ENCODE peak calls at places on chromosomes 6 and 20, in nine cellular contexts. One of them, this sample, is unnamed.

GRCh38 chr6:148501178-148501590 is 158.5 kb downstream of the SASH1 start:
- DNase-seq in tibial nerve: peak
- DNase-seq in lower leg skin: peak
- DNase-seq in A549: peak
- DNase-seq in psoas muscle: peak
- DNase-seq in MM.1S: no peak
- DNase-seq in IMR-90: peak
- DNase-seq in AG04450: no peak
- DNase-seq in foreskin fibroblast: peak
- DNase-seq in this sample: peak

GRCh38 chr6:10510592-10511367 is 10.4 kb upstream of the GCNT2 start:
- DNase-seq in tibial nerve: no peak
- DNase-seq in lower leg skin: peak
- DNase-seq in A549: peak
- DNase-seq in psoas muscle: peak
- DNase-seq in MM.1S: peak
- DNase-seq in IMR-90: peak
- DNase-seq in AG04450: no peak
- DNase-seq in foreskin fibroblast: peak
- DNase-seq in this sample: peak

GRCh38 chr6:157317129-157317814 is 6.0 kb downstream of the TMEM242 start:
- DNase-seq in tibial nerve: peak
- DNase-seq in lower leg skin: peak
- DNase-seq in A549: peak
- DNase-seq in psoas muscle: peak
- DNase-seq in MM.1S: no peak
- DNase-seq in IMR-90: peak
- DNase-seq in AG04450: peak
- DNase-seq in foreskin fibroblast: peak
- DNase-seq in this sample: peak

GRCh38 chr20:56343861-56344381 is 14.9 kb upstream of the FAM210B start:
- DNase-seq in tibial nerve: no peak
- DNase-seq in lower leg skin: no peak
- DNase-seq in A549: peak
- DNase-seq in psoas muscle: peak
- DNase-seq in MM.1S: peak
- DNase-seq in IMR-90: peak
- DNase-seq in AG04450: no peak
- DNase-seq in foreskin fibroblast: no peak
- DNase-seq in this sample: no peak

GRCh38 chr6:116450769-116451740 is 10.1 kb upstream of the CALHM6 start:
- DNase-seq in tibial nerve: no peak
- DNase-seq in lower leg skin: no peak
- DNase-seq in A549: no peak
- DNase-seq in psoas muscle: no peak
- DNase-seq in MM.1S: no peak
- DNase-seq in IMR-90: no peak
- DNase-seq in AG04450: no peak
- DNase-seq in foreskin fibroblast: no peak
- DNase-seq in this sample: peak

GRCh38 chr6:156866181-156866862 is 89.1 kb downstream of the ARID1B start:
- DNase-seq in tibial nerve: no peak
- DNase-seq in lower leg skin: no peak
- DNase-seq in A549: peak
- DNase-seq in psoas muscle: no peak
- DNase-seq in MM.1S: peak
- DNase-seq in IMR-90: peak
- DNase-seq in AG04450: no peak
- DNase-seq in foreskin fibroblast: peak
- DNase-seq in this sample: peak

GRCh38 chr6:140082867-140083297 is 708.4 kb upstream of the CITED2 start:
- DNase-seq in tibial nerve: no peak
- DNase-seq in lower leg skin: no peak
- DNase-seq in A549: no peak
- DNase-seq in psoas muscle: no peak
- DNase-seq in MM.1S: no peak
- DNase-seq in IMR-90: peak
- DNase-seq in AG04450: no peak
- DNase-seq in foreskin fibroblast: peak
- DNase-seq in this sample: peak

GRCh38 chr6:71619836-71620235 is 266.5 kb upstream of the RIMS1 start:
- DNase-seq in tibial nerve: no peak
- DNase-seq in lower leg skin: no peak
- DNase-seq in A549: no peak
- DNase-seq in psoas muscle: no peak
- DNase-seq in MM.1S: no peak
- DNase-seq in IMR-90: no peak
- DNase-seq in AG04450: no peak
- DNase-seq in foreskin fibroblast: no peak
- DNase-seq in this sample: no peak

GRCh38 chr20:19254086-19254821 is 41.8 kb downstream of the SLC24A3 start:
- DNase-seq in tibial nerve: no peak
- DNase-seq in lower leg skin: no peak
- DNase-seq in A549: no peak
- DNase-seq in psoas muscle: no peak
- DNase-seq in MM.1S: no peak
- DNase-seq in IMR-90: no peak
- DNase-seq in AG04450: no peak
- DNase-seq in foreskin fibroblast: peak
- DNase-seq in this sample: peak

GRCh38 chr6:27213544-27214125 is 33.9 kb upstream of the PRSS16 start:
- DNase-seq in tibial nerve: no peak
- DNase-seq in lower leg skin: no peak
- DNase-seq in A549: peak
- DNase-seq in psoas muscle: no peak
- DNase-seq in MM.1S: no peak
- DNase-seq in IMR-90: peak
- DNase-seq in AG04450: no peak
- DNase-seq in foreskin fibroblast: no peak
- DNase-seq in this sample: peak

GRCh38 chr6:24355422-24355821 is 2.4 kb downstream of the DCDC2 start:
- DNase-seq in tibial nerve: no peak
- DNase-seq in lower leg skin: no peak
- DNase-seq in A549: no peak
- DNase-seq in psoas muscle: no peak
- DNase-seq in MM.1S: no peak
- DNase-seq in IMR-90: no peak
- DNase-seq in AG04450: no peak
- DNase-seq in foreskin fibroblast: no peak
- DNase-seq in this sample: peak

GRCh38 chr6:95087394-95088097 is 489.8 kb upstream of the MANEA start:
- DNase-seq in tibial nerve: no peak
- DNase-seq in lower leg skin: no peak
- DNase-seq in A549: no peak
- DNase-seq in psoas muscle: no peak
- DNase-seq in MM.1S: no peak
- DNase-seq in IMR-90: peak
- DNase-seq in AG04450: peak
- DNase-seq in foreskin fibroblast: peak
- DNase-seq in this sample: peak

GRCh38 chr6:16651871-16652270 is 109.4 kb downstream of the ATXN1 start:
- DNase-seq in tibial nerve: no peak
- DNase-seq in lower leg skin: no peak
- DNase-seq in A549: no peak
- DNase-seq in psoas muscle: no peak
- DNase-seq in MM.1S: no peak
- DNase-seq in IMR-90: no peak
- DNase-seq in AG04450: no peak
- DNase-seq in foreskin fibroblast: no peak
- DNase-seq in this sample: peak

GRCh38 chr20:64107736-64108457 is 532 bp upstream of the NPBWR2 start:
- DNase-seq in tibial nerve: no peak
- DNase-seq in lower leg skin: peak
- DNase-seq in A549: no peak
- DNase-seq in psoas muscle: no peak
- DNase-seq in MM.1S: no peak
- DNase-seq in IMR-90: no peak
- DNase-seq in AG04450: no peak
- DNase-seq in foreskin fibroblast: no peak
- DNase-seq in this sample: no peak

DNA sequence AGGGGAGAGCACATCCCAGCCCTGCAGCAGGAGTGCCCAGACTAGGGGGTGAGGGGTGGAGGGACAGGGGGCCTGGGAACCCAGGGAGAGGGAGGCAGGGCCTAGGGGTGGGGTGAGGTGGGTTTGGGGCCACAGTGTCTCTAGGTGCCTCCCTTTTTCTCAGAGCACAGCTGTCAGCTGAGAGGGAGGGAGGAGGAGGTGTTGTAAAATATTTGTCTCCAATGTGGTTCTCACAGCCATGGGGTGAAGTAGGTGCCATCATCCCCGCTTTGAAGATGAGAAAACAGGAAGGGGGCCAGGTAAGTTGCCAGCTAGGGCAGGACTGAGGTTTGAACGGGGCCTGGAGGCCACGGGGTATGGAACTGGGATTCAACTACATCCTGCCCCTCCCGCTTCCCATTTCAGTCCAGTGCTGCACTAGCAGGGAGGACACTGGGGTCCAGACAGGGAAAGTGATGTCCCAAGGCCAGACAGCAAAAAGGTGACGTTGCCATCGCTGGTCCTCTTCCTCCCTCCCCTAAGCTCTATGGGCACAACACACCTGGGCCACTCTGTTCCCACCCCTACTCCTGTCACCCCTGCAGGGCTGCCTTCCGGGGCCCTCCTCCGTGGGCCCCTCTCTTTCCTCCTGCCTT is 20.3 kb downstream of the PACSIN1 start:
- DNase-seq in tibial nerve: no peak
- DNase-seq in lower leg skin: no peak
- DNase-seq in A549: no peak
- DNase-seq in psoas muscle: no peak
- DNase-seq in MM.1S: no peak
- DNase-seq in IMR-90: no peak
- DNase-seq in AG04450: no peak
- DNase-seq in foreskin fibroblast: no peak
- DNase-seq in this sample: no peak
- H3K4me3 ChIP-seq in tibial nerve: no peak
- H3K4me3 ChIP-seq in lower leg skin: no peak
- H3K4me3 ChIP-seq in A549: no peak
- H3K4me3 ChIP-seq in psoas muscle: no peak
- H3K4me3 ChIP-seq in MM.1S: no peak
- H3K4me3 ChIP-seq in IMR-90: no peak
- H3K4me3 ChIP-seq in AG04450: no peak
- H3K4me3 ChIP-seq in foreskin fibroblast: no peak
- H3K4me3 ChIP-seq in this sample: no peak

GRCh38 chr6:138403324-138403800 is 661 bp upstream of the HEBP2 start:
- DNase-seq in tibial nerve: no peak
- DNase-seq in lower leg skin: peak
- DNase-seq in A549: peak
- DNase-seq in psoas muscle: peak
- DNase-seq in MM.1S: no peak
- DNase-seq in IMR-90: no peak
- DNase-seq in AG04450: no peak
- DNase-seq in foreskin fibroblast: no peak
- DNase-seq in this sample: no peak
- TF ChIP-seq CTCF in tibial nerve: peak
- TF ChIP-seq CTCF in lower leg skin: no peak
- TF ChIP-seq CTCF in A549: no peak
- TF ChIP-seq CTCF in psoas muscle: peak
- TF ChIP-seq CTCF in MM.1S: no peak
- TF ChIP-seq CTCF in IMR-90: peak
- TF ChIP-seq CTCF in AG04450: peak
- TF ChIP-seq CTCF in foreskin fibroblast: peak
- TF ChIP-seq CTCF in this sample: peak

GRCh38 chr6:7471171-7471570 is 70.3 kb upstream of the DSP start:
- DNase-seq in tibial nerve: no peak
- DNase-seq in lower leg skin: no peak
- DNase-seq in A549: no peak
- DNase-seq in psoas muscle: no peak
- DNase-seq in MM.1S: no peak
- DNase-seq in IMR-90: no peak
- DNase-seq in AG04450: no peak
- DNase-seq in foreskin fibroblast: no peak
- DNase-seq in this sample: no peak

GRCh38 chr6:7463785-7464184 is 74.2 kb downstream of the RIOK1 start:
- DNase-seq in tibial nerve: no peak
- DNase-seq in lower leg skin: no peak
- DNase-seq in A549: peak
- DNase-seq in psoas muscle: no peak
- DNase-seq in MM.1S: no peak
- DNase-seq in IMR-90: peak
- DNase-seq in AG04450: no peak
- DNase-seq in foreskin fibroblast: peak
- DNase-seq in this sample: peak

GRCh38 chr6:7467007-7467897 is 74.2 kb upstream of the DSP start:
- DNase-seq in tibial nerve: no peak
- DNase-seq in lower leg skin: no peak
- DNase-seq in A549: peak
- DNase-seq in psoas muscle: no peak
- DNase-seq in MM.1S: no peak
- DNase-seq in IMR-90: peak
- DNase-seq in AG04450: no peak
- DNase-seq in foreskin fibroblast: no peak
- DNase-seq in this sample: no peak

GRCh38 chr6:7469696-7470095 is 71.8 kb upstream of the DSP start:
- DNase-seq in tibial nerve: no peak
- DNase-seq in lower leg skin: no peak
- DNase-seq in A549: no peak
- DNase-seq in psoas muscle: no peak
- DNase-seq in MM.1S: no peak
- DNase-seq in IMR-90: peak
- DNase-seq in AG04450: no peak
- DNase-seq in foreskin fibroblast: no peak
- DNase-seq in this sample: no peak

DNA sequence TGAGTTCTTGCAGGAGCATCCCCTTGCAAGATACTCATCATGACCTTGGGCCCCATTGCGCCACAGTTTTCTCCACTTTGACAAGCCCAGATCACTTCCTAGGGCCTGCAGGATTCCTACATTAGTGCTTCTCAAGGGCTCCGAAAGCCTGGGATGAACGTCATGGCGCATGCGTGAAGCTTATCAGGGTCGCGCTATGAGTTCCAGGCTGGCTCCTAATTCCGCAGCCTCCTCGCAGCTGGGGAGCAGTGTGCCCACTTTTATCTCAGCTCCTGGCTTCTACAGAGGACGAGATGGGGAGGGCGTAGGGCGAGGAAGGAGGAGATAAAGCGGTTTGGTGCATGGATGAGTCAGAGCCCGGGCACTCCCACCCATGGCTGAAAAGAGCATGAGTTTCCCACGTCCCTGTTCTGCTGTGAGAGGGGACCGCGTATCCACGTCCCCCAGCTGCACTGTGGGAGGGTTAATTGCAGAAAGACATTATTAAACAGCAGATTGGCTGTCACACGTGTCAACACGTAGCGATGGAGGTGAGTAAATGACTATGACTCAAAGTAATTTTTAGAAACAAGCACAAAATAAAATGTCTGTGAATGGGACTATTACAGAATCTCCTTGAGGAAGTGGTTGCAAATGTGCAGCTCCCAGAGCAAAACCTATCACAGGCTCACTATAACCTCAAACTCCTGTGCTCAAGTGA is 72.9 kb upstream of the DSP start:
- DNase-seq in tibial nerve: no peak
- DNase-seq in lower leg skin: no peak
- DNase-seq in A549: peak
- DNase-seq in psoas muscle: peak
- DNase-seq in MM.1S: no peak
- DNase-seq in IMR-90: peak
- DNase-seq in AG04450: no peak
- DNase-seq in foreskin fibroblast: peak
- DNase-seq in this sample: peak
- H3K4me3 ChIP-seq in tibial nerve: peak
- H3K4me3 ChIP-seq in lower leg skin: no peak
- H3K4me3 ChIP-seq in A549: peak
- H3K4me3 ChIP-seq in psoas muscle: peak
- H3K4me3 ChIP-seq in MM.1S: no peak
- H3K4me3 ChIP-seq in IMR-90: peak
- H3K4me3 ChIP-seq in AG04450: peak
- H3K4me3 ChIP-seq in foreskin fibroblast: peak
- H3K4me3 ChIP-seq in this sample: no peak

GRCh38 chr6:3280091-3280490 is 21.3 kb downstream of the PSMG4 start:
- DNase-seq in tibial nerve: no peak
- DNase-seq in lower leg skin: peak
- DNase-seq in A549: no peak
- DNase-seq in psoas muscle: no peak
- DNase-seq in MM.1S: no peak
- DNase-seq in IMR-90: no peak
- DNase-seq in AG04450: no peak
- DNase-seq in foreskin fibroblast: no peak
- DNase-seq in this sample: no peak
- TF ChIP-seq CTCF in tibial nerve: no peak
- TF ChIP-seq CTCF in lower leg skin: no peak
- TF ChIP-seq CTCF in A549: no peak
- TF ChIP-seq CTCF in psoas muscle: no peak
- TF ChIP-seq CTCF in MM.1S: no peak
- TF ChIP-seq CTCF in IMR-90: no peak
- TF ChIP-seq CTCF in AG04450: no peak
- TF ChIP-seq CTCF in foreskin fibroblast: no peak
- TF ChIP-seq CTCF in this sample: no peak

This sample was measured in bronchial epithelial cell.